ENCODE peak calls at places on chromosomes 3 and 15, in six cellular contexts. S is DND-41, O is uterus, G is GM23248, J is heart left ventricle, W is sigmoid colon. Q is an unnamed sample.

GRCh38 chr3:42537350-42537749 is 34.9 kb downstream of the VIPR1 start:
- DNase-seq in S (no peak), O (no peak), G (peak; percentile 23), J (no peak), W (no peak), Q (no peak)

GRCh38 chr15:77836116-77836798 is 203.5 kb upstream of the LINGO1 start:
- DNase-seq in S (no peak), O (no peak), G (no peak), J (no peak), W (peak; percentile 28), Q (no peak)

GRCh38 chr15:57784081-57784488 is 77.6 kb downstream of the POLR2M start:
- DNase-seq in S (no peak), O (no peak), G (peak; percentile 91), J (peak; percentile 70), W (no peak), Q (no peak)

GRCh38 chr3:97658670-97659285 is 105.8 kb upstream of the ARL6 start:
- DNase-seq in S (no peak), O (no peak), G (peak; percentile 58), J (no peak), W (no peak), Q (no peak)

GRCh38 chr3:105806361-105806760 is 62.5 kb downstream of the CBLB start:
- DNase-seq in S (peak; percentile 31), O (no peak), G (peak; percentile 72), J (no peak), W (no peak), Q (peak; percentile 71)

GRCh38 chr3:50609743-50610085 is 1.9 kb downstream of the CISH start:
- DNase-seq in S (peak; percentile 57), O (no peak), G (no peak), J (no peak), W (no peak), Q (no peak)

GRCh38 chr3:46135475-46135874 is 72.6 kb downstream of the CCR1 start:
- DNase-seq in S (no peak), O (no peak), G (peak; percentile 46), J (no peak), W (no peak), Q (peak; percentile 35)

GRCh38 chr3:182603501-182603900 is 189.8 kb upstream of the ATP11B start:
- DNase-seq in S (no peak), O (no peak), G (no peak), J (no peak), W (no peak), Q (no peak)

GRCh38 chr15:90291679-90292356 is 26.3 kb downstream of the NGRN start:
- DNase-seq in S (peak; percentile 35), O (no peak), G (peak; percentile 36), J (no peak), W (no peak), Q (no peak)

GRCh38 chr3:28504945-28505344 is 156.3 kb upstream of the AZI2 start:
- DNase-seq in S (no peak), O (no peak), G (no peak), J (no peak), W (no peak), Q (no peak)

GRCh38 chr3:155312781-155313180 is 19.3 kb upstream of the STRIT1 start:
- DNase-seq in S (no peak), O (no peak), G (peak; percentile 46), J (no peak), W (no peak), Q (no peak)

GRCh38 chr15:99137111-99137546 is 32.2 kb downstream of the SYNM start:
- DNase-seq in S (no peak), O (no peak), G (no peak), J (no peak), W (no peak), Q (no peak)

GRCh38 chr3:181773921-181774320 is 62.2 kb downstream of the SOX2 start:
- DNase-seq in S (no peak), O (no peak), G (no peak), J (no peak), W (no peak), Q (no peak)

GRCh38 chr3:142276780-142277179 is 51.4 kb upstream of the GK5 start:
- DNase-seq in S (no peak), O (no peak), G (peak; percentile 84), J (no peak), W (no peak), Q (peak; percentile 66)

GRCh38 chr3:125194849-125195601 is 17.5 kb downstream of the SLC12A8 start:
- DNase-seq in S (no peak), O (no peak), G (peak; percentile 48), J (no peak), W (no peak), Q (no peak)

DNA sequence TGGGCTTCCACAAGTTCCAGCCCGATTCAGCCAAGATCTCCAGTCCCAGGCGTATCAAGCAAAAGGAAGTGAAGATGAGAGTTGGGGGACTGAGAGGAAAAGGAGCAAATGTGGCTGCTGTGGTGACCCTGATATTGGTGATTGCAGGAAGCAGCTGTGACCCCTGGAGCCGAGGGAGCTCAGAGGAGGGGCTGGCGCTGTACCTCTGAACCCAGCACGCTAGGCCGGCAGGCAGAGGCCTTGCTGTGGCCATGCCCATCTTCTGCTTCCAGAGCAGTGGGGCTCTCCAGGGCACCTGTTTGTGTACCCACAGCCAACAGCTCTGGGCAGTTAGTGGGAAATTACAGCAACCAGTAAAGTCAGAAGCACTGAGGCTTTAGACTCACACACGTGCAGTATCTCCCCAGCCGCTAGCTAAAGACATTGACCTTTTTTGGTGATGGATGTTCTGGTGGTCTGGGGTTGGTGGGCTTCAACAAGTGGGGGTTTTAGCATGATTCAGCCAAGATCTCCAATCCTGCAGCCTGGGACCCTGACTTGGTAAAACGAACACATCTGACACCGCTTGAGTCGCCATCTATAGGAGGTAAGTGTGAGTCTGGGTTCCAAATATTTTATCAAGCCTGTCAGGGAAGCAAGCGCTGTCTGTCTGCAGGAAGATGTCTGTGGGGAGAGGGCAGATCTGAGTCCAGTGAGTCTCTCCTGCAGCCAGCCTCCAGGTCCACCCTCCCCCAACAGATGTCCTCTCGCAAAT is 33.1 kb downstream of the TM2D3 start:
- DNase-seq in S (no peak), O (no peak), G (no peak), J (no peak), W (no peak), Q (no peak)
- H3K27ac ChIP-seq in S (no peak overlapping the region), O (no peak overlapping the region), G (no peak overlapping the region), J (no peak overlapping the region), W (no peak overlapping the region), Q (no peak overlapping the region)

GRCh38 chr15:87224409-87224808 is 1032.1 kb downstream of the NTRK3 start:
- DNase-seq in S (no peak), O (no peak), G (peak; percentile 6), J (no peak), W (no peak), Q (no peak)
- H3K27ac ChIP-seq in S (no peak overlapping the region), O (no peak overlapping the region), G (no peak overlapping the region), J (no peak overlapping the region), W (no peak overlapping the region), Q (no peak overlapping the region)

GRCh38 chr3:140134231-140134630 is 199.2 kb downstream of the CLSTN2 start:
- DNase-seq in S (no peak), O (no peak), G (no peak), J (no peak), W (no peak), Q (no peak)

GRCh38 chr3:140131895-140132294 is 196.9 kb downstream of the CLSTN2 start:
- DNase-seq in S (no peak), O (no peak), G (no peak), J (no peak), W (no peak), Q (no peak)

GRCh38 chr3:140129885-140130284 is 194.9 kb downstream of the CLSTN2 start:
- DNase-seq in S (no peak), O (no peak), G (no peak), J (no peak), W (no peak), Q (no peak)

DNA sequence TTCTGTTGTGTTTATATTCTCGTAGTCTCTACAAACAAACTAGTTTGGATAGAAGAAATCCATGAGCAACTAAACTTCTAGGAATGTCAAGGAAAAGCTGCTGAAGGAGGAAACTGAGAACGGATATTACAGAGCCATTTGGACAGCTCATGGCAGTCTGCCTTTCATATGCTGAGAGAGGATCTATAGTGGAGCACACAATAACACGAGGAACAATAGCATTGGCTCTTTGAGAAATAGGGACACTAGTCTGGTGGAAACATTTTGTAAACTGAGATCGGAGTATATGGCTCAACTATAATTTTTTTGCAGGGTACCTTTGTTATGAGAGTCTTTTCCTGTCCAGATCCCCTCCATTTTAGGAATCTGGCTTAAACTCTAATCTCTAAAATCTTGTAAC is 200.5 kb downstream of the CLSTN2 start:
- DNase-seq in S (no peak), O (no peak), G (no peak), J (no peak), W (no peak), Q (no peak)
- H3K27ac ChIP-seq in S (no peak overlapping the region), O (no peak overlapping the region), G (no peak overlapping the region), J (no peak overlapping the region), W (no peak overlapping the region), Q (no peak overlapping the region)

GRCh38 chr15:42510258-42511009 is 15.0 kb downstream of the SNAP23 start:
- DNase-seq in S (no peak), O (no peak), G (no peak), J (no peak), W (no peak), Q (no peak)
- H3K27ac ChIP-seq in S (no peak overlapping the region), O (peak overlapping the region; percentile 82), G (peak overlapping the region; percentile 80), J (peak overlapping the region; percentile 27), W (peak overlapping the region; percentile 45), Q (peak overlapping the region; percentile 79)

GRCh38 chr3:56629044-56629443 is 54.0 kb downstream of the TASOR start:
- DNase-seq in S (no peak), O (no peak), G (no peak), J (no peak), W (no peak), Q (no peak)

GRCh38 chr3:56630966-56631365 is 52.1 kb downstream of the TASOR start:
- DNase-seq in S (no peak), O (no peak), G (peak; percentile 12), J (no peak), W (no peak), Q (no peak)

GRCh38 chr3:56633602-56634371 is 49.3 kb downstream of the TASOR start:
- DNase-seq in S (no peak), O (no peak), G (no peak), J (peak; percentile 52), W (no peak), Q (no peak)

GRCh38 chr3:56633201-56633600 is 49.9 kb downstream of the TASOR start:
- DNase-seq in S (no peak), O (no peak), G (no peak), J (no peak), W (no peak), Q (no peak)

GRCh38 chr3:56629451-56629850 is 53.6 kb downstream of the TASOR start:
- DNase-seq in S (no peak), O (no peak), G (no peak), J (no peak), W (no peak), Q (no peak)
- H3K27ac ChIP-seq in S (no peak overlapping the region), O (no peak overlapping the region), G (no peak overlapping the region), J (no peak overlapping the region), W (no peak overlapping the region), Q (no peak overlapping the region)

DNA sequence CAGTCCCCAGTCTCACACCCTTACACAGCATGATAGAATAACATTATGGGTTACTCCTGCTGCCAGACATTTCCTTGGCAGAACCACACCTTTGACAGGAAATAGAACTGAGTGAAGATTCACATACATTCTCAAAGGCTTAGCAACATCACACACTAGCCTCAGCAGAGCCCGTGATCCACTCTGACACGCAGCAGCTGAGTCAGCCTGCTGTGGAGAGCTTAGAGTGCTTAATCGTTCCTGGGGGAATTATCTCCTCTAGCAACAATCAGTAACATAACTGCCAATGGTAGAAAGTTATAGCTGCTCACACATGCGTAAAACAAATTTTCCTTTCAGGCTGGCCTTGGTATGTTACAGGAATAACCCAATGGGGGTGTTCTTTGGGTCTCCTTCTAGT is 382.1 kb downstream of the GAP43 start:
- DNase-seq in S (no peak), O (no peak), G (peak; percentile 99), J (no peak), W (peak; percentile 74), Q (no peak)
- H3K27ac ChIP-seq in S (no peak overlapping the region), O (no peak overlapping the region), G (peak overlapping the region; percentile 95), J (no peak overlapping the region), W (no peak overlapping the region), Q (no peak overlapping the region)

Q was measured in HL-60.